ENCODE peak calls at places on chromosomes 16 and 17, in five cellular contexts. K, Y, I, P and X are unnamed samples.

GRCh38 chr17:3695129-3695722 is 729 bp downstream of the P2RX5 start:
- DNase-seq in Y (no peak), I (no peak), P (no peak), K (peak), X (peak)

GRCh38 chr16:35525979-35526590 is 2066.7 kb downstream of the TP53TG3F start:
- DNase-seq in K (no peak), I (no peak), Y (no peak), P (no peak), X (no peak)

GRCh38 chr16:67029249-67030096 is 524 bp downstream of the CBFB start:
- DNase-seq in P (peak), K (peak), I (peak), Y (peak), X (peak)

GRCh38 chr16:4303973-4304372 is 11.9 kb upstream of the GLIS2 start:
- DNase-seq in I (no peak), Y (no peak), K (no peak), P (no peak), X (peak)

GRCh38 chr17:77061711-77062110 is 79.1 kb upstream of the SEC14L1 start:
- DNase-seq in P (no peak), I (no peak), K (no peak), Y (no peak), X (no peak)

GRCh38 chr17:9241371-9241712 is 220.0 kb downstream of the NTN1 start:
- DNase-seq in I (no peak), K (peak), P (peak), Y (no peak), X (no peak)

GRCh38 chr17:319266-319665 is 33.3 kb downstream of the RPH3AL start:
- DNase-seq in P (no peak), Y (no peak), K (no peak), I (no peak), X (no peak)

GRCh38 chr16:30998852-30999761 is 11.3 kb downstream of the STX1B start:
- DNase-seq in K (peak), Y (no peak), I (no peak), P (no peak), X (peak)

GRCh38 chr17:78970834-78971763 is 8.6 kb downstream of the LGALS3BP start:
- DNase-seq in I (peak), Y (peak), P (peak), K (peak), X (peak)

GRCh38 chr17:7001562-7001961 is 5.7 kb downstream of the ALOX12 start:
- DNase-seq in I (peak), Y (peak), P (no peak), K (peak), X (no peak)

GRCh38 chr17:62724398-62725146 is 83.5 kb downstream of the MARCHF10 start:
- DNase-seq in K (peak), Y (no peak), I (peak), P (no peak), X (no peak)

GRCh38 chr17:77394540-77395295 is 253.9 kb downstream of the SEC14L1 start:
- DNase-seq in Y (peak), K (no peak), P (peak), I (no peak), X (peak)

GRCh38 chr17:28347261-28347891 is 10.0 kb downstream of the POLDIP2 start:
- DNase-seq in P (no peak), I (no peak), Y (no peak), K (peak), X (peak)

GRCh38 chr17:8857919-8858318 is 9.6 kb downstream of the PIK3R6 start:
- DNase-seq in I (no peak), K (peak), P (no peak), Y (no peak), X (no peak)

GRCh38 chr17:72122336-72122667 is 1.5 kb downstream of the SOX9 start:
- DNase-seq in P (no peak), K (no peak), I (no peak), Y (no peak), X (no peak)

GRCh38 chr17:55587608-55588139 is 76.4 kb upstream of the SMIM36 start:
- DNase-seq in Y (no peak), I (no peak), P (peak), K (peak), X (no peak)

GRCh38 chr16:1280783-1281182 is 24.9 kb downstream of the TPSD1 start:
- DNase-seq in Y (no peak), I (no peak), P (no peak), K (no peak), X (no peak)

GRCh38 chr17:82358467-82359350 is at the start of gene TEX19:
- DNase-seq in Y (no peak), P (no peak), K (peak), I (no peak), X (no peak)

GRCh38 chr16:30621765-30622164 is 11.6 kb upstream of the ZNF689 start:
- DNase-seq in I (no peak), P (no peak), Y (no peak), K (peak), X (peak)

GRCh38 chr16:88303890-88304819 is 78.6 kb upstream of the ZNF469 start:
- DNase-seq in P (peak), I (no peak), Y (no peak), K (peak), X (peak)

GRCh38 chr17:3804503-3804931 is 3.5 kb upstream of the ITGAE start:
- DNase-seq in I (no peak), P (peak), K (peak), Y (no peak), X (no peak)

GRCh38 chr17:81165246-81166032 is at the start of gene PVALEF:
- DNase-seq in K (no peak), I (no peak), Y (peak), P (peak), X (no peak)

GRCh38 chr16:80899804-80900592 is 95.6 kb upstream of the CDYL2 start:
- DNase-seq in I (no peak), Y (no peak), P (peak), K (peak), X (peak)

GRCh38 chr16:23317751-23318150 is 15.6 kb downstream of the SCNN1B start:
- DNase-seq in P (no peak), K (no peak), I (no peak), Y (no peak), X (no peak)